ENCODE peak calls at places on chromosome 5, in four cellular contexts. N is foreskin fibroblast, Z is GM20000, D is mucosa of descending colon. B is an unnamed sample.

GRCh38 chr5:96259211-96259772 is 173.8 kb downstream of the PCSK1 start:
- DNase-seq in N (peak), Z (no peak), D (no peak), B (no peak)

GRCh38 chr5:141507387-141508091 is 18.7 kb downstream of the PCDHGC5 start:
- DNase-seq in N (peak), Z (peak), D (no peak), B (no peak)

GRCh38 chr5:78377056-78377717 is 16.8 kb downstream of the SCAMP1 start:
- DNase-seq in N (peak), Z (no peak), D (no peak), B (no peak)

GRCh38 chr5:34891981-34892380 is 23.3 kb downstream of the RAD1 start:
- DNase-seq in N (peak), Z (no peak), D (no peak), B (no peak)

GRCh38 chr5:39775458-39776365 is 350.9 kb upstream of the DAB2 start:
- DNase-seq in N (peak), Z (no peak), D (no peak), B (no peak)

GRCh38 chr5:119212026-119212425 is 141.1 kb downstream of the DMXL1 start:
- DNase-seq in N (no peak), Z (no peak), D (no peak), B (no peak)

GRCh38 chr5:168076561-168076991 is 214.9 kb upstream of the WWC1 start:
- DNase-seq in N (no peak), Z (peak), D (peak), B (peak)

GRCh38 chr5:133713746-133714145 is 101.4 kb upstream of the FSTL4 start:
- DNase-seq in N (no peak), Z (no peak), D (no peak), B (no peak)

GRCh38 chr5:83802686-83803085 is 82.0 kb upstream of the HAPLN1 start:
- DNase-seq in N (no peak), Z (no peak), D (no peak), B (no peak)

GRCh38 chr5:139708877-139709586 is 60.9 kb downstream of the CXXC5 start:
- DNase-seq in N (peak), Z (peak), D (peak), B (peak)

GRCh38 chr5:120446068-120446492 is 18.0 kb upstream of the PRR16 start:
- DNase-seq in N (peak), Z (no peak), D (no peak), B (no peak)

GRCh38 chr5:151164687-151165392 is 7.3 kb upstream of the ANXA6 start:
- DNase-seq in N (peak), Z (peak), D (peak), B (peak)

GRCh38 chr5:83470516-83470915 is 1.0 kb upstream of the VCAN start:
- DNase-seq in N (no peak), Z (no peak), D (no peak), B (no peak)

GRCh38 chr5:154378134-154378533 is 67.7 kb upstream of the SAP30L start:
- DNase-seq in N (no peak), Z (no peak), D (no peak), B (no peak)

GRCh38 chr5:154406231-154406630 is 39.6 kb upstream of the SAP30L start:
- DNase-seq in N (no peak), Z (no peak), D (no peak), B (no peak)

GRCh38 chr5:20649966-20650365 is 662.0 kb upstream of the CDH18 start:
- DNase-seq in N (no peak), Z (no peak), D (no peak), B (no peak)

GRCh38 chr5:152271420-152271819 is 133.7 kb downstream of the NMUR2 start:
- DNase-seq in N (no peak), Z (peak), D (no peak), B (no peak)

GRCh38 chr5:6780802-6781391 is 67.7 kb downstream of the TENT4A start:
- DNase-seq in N (no peak), Z (no peak), D (no peak), B (no peak)

GRCh38 chr5:39815701-39816100 is 390.9 kb upstream of the DAB2 start:
- DNase-seq in N (peak), Z (no peak), D (no peak), B (no peak)

GRCh38 chr5:160675988-160676387 is 176.0 kb downstream of the ATP10B start:
- DNase-seq in N (no peak), Z (no peak), D (no peak), B (no peak)
- TF ChIP-seq CTCF in N (no peak), Z (peak), D (no peak), B (no peak)

GRCh38 chr5:37902323-37902722 is 62.5 kb upstream of the GDNF start:
- DNase-seq in N (no peak), Z (no peak), D (no peak), B (no peak)

GRCh38 chr5:37905230-37905629 is 65.4 kb upstream of the GDNF start:
- DNase-seq in N (no peak), Z (no peak), D (no peak), B (no peak)

GRCh38 chr5:37899037-37899436 is 59.2 kb upstream of the GDNF start:
- DNase-seq in N (no peak), Z (no peak), D (no peak), B (no peak)

GRCh38 chr5:37896159-37896558 is 56.3 kb upstream of the GDNF start:
- DNase-seq in N (no peak), Z (no peak), D (no peak), B (no peak)

GRCh38 chr5:37900692-37901091 is 60.9 kb upstream of the GDNF start:
- DNase-seq in N (peak), Z (no peak), D (peak), B (no peak)
- TF ChIP-seq CTCF in N (peak), Z (no peak), D (no peak), B (no peak)

GRCh38 chr5:157354825-157355224 is 88.9 kb downstream of the CYFIP2 start:
- DNase-seq in N (no peak), Z (no peak), D (no peak), B (no peak)
- TF ChIP-seq CTCF in N (peak), Z (no peak), D (no peak), B (peak)

DNA sequence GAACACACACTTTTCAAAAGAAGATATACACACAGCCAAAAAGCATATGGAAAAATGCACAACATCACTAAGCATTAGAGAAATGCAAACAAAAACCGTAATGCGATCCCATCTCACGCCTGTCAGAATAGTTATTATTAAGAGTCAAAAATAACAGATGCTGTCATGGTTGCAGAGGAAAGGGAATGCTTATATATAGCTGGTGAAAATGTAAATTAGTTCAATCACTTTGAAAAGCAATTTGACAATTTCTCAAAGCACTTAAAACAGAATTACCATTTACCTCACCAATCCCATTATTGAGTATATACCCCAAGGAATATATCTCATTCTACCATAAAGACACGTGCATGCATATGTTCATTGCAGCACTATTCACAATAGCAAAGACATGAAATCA is 126.8 kb upstream of the MRPS30 start:
- DNase-seq in N (no peak), Z (no peak), D (no peak), B (no peak)
- TF ChIP-seq CTCF in N (no peak), Z (no peak), D (no peak), B (no peak)

GRCh38 chr5:7815757-7816534 is 35.0 kb downstream of the CFAP90 start:
- DNase-seq in N (peak), Z (peak), D (peak), B (peak)
- TF ChIP-seq CTCF in N (peak), Z (peak), D (peak), B (peak)

GRCh38 chr5:112492291-112492690 is 73.2 kb upstream of the EPB41L4A start:
- DNase-seq in N (peak), Z (peak), D (peak), B (peak)
- TF ChIP-seq CTCF in N (peak), Z (peak), D (peak), B (peak)

B was measured in glutamatergic neuron.